ENCODE peak calls at places on chromosome X, in ten cellular contexts. L is type B pancreatic cell, J is BJ, U is testis, W is nephron progenitor cell, P is cardiac muscle cell, M is WTC11, O is tibial artery, Y is colonic mucosa, D is dorsolateral prefrontal cortex. G is an unnamed sample.

GRCh38 chrX:1357993-1358392 is 21.4 kb downstream of the IL3RA start:
- DNase-seq in O (no peak), M (no peak), J (no peak), P (no peak), D (no peak), L (no peak), W (no peak), Y (no peak), U (no peak), G (no peak)

GRCh38 chrX:24662344-24662743 is 15.2 kb upstream of the PCYT1B start:
- DNase-seq in O (no peak), Y (no peak), P (no peak), W (no peak), M (no peak), D (no peak), U (peak), J (no peak), L (no peak), G (no peak)

GRCh38 chrX:2819345-2820130 is 9.2 kb upstream of the GYG2 start:
- DNase-seq in L (peak), O (no peak), J (no peak), D (no peak), Y (peak), U (no peak), W (no peak), M (no peak), P (peak), G (no peak)

GRCh38 chrX:23616361-23616760 is 50.9 kb upstream of the PRDX4 start:
- DNase-seq in J (no peak), M (no peak), O (no peak), L (no peak), P (peak), W (no peak), Y (no peak), D (no peak), U (no peak), G (no peak)

GRCh38 chrX:11791090-11791489 is 33.1 kb downstream of the MSL3 start:
- DNase-seq in J (no peak), M (peak), W (no peak), D (no peak), Y (no peak), L (no peak), U (no peak), P (no peak), O (no peak), G (no peak)

GRCh38 chrX:38192007-38192625 is 28.6 kb downstream of the SRPX start:
- DNase-seq in U (peak), J (no peak), L (no peak), O (no peak), Y (no peak), D (no peak), W (no peak), M (peak), P (peak), G (no peak)

GRCh38 chrX:104112326-104112951 is at the start of gene ZCCHC18:
- DNase-seq in U (peak), L (peak), J (no peak), W (peak), D (peak), M (peak), P (peak), O (peak), Y (peak), G (peak)

GRCh38 chrX:10172867-10173266 is 16.1 kb downstream of the CLCN4 start:
- DNase-seq in U (no peak), D (no peak), J (no peak), Y (no peak), M (peak), W (peak), P (no peak), L (no peak), O (no peak), G (no peak)

GRCh38 chrX:110403839-110404238 is 45.2 kb downstream of the RTL9 start:
- DNase-seq in L (no peak), U (no peak), O (no peak), M (no peak), W (no peak), J (no peak), P (no peak), Y (no peak), D (no peak), G (no peak)

DNA sequence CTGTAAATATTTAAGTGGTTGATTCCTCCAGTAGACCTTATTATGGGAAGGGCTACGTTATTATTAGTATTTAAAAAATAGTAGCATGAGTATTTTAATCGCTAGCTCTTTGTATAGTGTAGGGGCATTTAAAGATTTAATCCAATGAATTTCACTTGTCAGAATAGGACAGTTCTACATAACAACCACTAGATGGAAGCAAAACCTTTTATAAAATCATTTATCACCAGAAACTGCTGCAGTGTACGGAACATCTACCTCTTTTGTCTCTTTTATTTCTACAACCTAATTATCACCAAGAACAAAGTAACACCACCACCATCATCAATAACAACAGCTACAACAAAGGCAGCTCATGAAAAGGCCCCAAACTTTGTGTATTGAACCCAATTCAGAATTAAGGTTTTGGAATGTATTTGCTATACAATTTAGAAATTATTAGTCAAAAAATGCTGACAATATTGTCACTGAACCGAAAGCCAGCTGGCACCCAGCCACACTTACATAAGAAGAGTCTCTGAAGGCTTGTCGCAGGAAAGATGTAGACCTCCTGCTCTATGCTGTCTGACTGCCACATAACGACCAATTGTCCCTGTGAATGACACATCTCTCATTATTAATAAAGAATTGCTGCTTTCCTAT is 260.9 kb upstream of the RPS6KA3 start:
- DNase-seq in O (no peak), D (no peak), Y (no peak), P (peak), J (no peak), U (no peak), W (no peak), L (no peak), M (no peak), G (peak)
- TF ChIP-seq CTCF in O (peak), D (peak), Y (peak), P (peak), J (peak), U (peak), W (peak), L (peak), M (no peak), G (peak)

DNA sequence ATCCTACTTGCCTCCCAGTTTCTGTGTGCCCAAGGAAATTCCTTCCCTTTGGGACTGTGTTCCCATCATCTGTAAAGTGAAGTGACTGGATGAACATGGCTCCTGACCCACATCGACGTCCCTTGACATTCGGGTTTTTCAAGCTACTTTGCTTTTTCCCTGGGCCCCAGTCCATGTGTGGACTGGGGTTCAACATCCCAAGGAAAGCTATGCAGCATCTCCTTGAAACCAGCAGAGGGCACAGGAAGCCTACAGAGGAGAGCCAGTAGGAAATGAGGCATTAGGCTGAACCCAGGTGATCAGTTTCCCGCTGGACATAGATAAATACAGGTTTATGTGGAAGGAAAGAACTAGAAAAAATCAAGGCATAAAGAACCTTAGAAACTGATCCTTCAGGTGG is 145.1 kb upstream of the ARHGEF9 start:
- DNase-seq in Y (no peak), D (no peak), W (peak), M (peak), J (no peak), O (no peak), U (peak), L (no peak), P (peak), G (no peak)
- TF ChIP-seq CTCF in Y (no peak), D (no peak), W (peak), M (peak), J (peak), O (peak), U (no peak), L (peak), P (no peak), G (no peak)

GRCh38 chrX:135009838-135010237 is 12.5 kb downstream of the RTL8B start:
- DNase-seq in Y (no peak), L (no peak), D (no peak), U (no peak), O (no peak), J (no peak), M (no peak), W (no peak), P (no peak), G (no peak)
- TF ChIP-seq CTCF in Y (no peak), L (no peak), D (no peak), U (no peak), O (no peak), J (no peak), M (no peak), W (no peak), P (no peak), G (no peak)

GRCh38 chrX:69626129-69626528 is 10.2 kb downstream of the EDA start:
- DNase-seq in M (no peak), U (no peak), D (no peak), O (no peak), L (no peak), P (no peak), J (no peak), Y (no peak), W (no peak), G (no peak)

GRCh38 chrX:69630147-69630546 is 14.2 kb downstream of the EDA start:
- DNase-seq in O (no peak), D (no peak), L (no peak), U (no peak), M (no peak), P (no peak), J (no peak), W (no peak), Y (no peak), G (no peak)

GRCh38 chrX:69627744-69628143 is 11.8 kb downstream of the EDA start:
- DNase-seq in M (no peak), L (no peak), J (no peak), Y (no peak), O (no peak), U (no peak), P (no peak), D (no peak), W (no peak), G (no peak)
- TF ChIP-seq CTCF in M (no peak), L (no peak), J (no peak), Y (no peak), O (no peak), U (no peak), P (no peak), D (no peak), W (no peak), G (no peak)

GRCh38 chrX:149531599-149531998 is 9.2 kb upstream of the EOLA1 start:
- DNase-seq in P (no peak), O (no peak), J (no peak), D (no peak), Y (no peak), W (no peak), L (no peak), U (no peak), M (no peak), G (no peak)

GRCh38 chrX:149528381-149528780 is 12.4 kb upstream of the EOLA1 start:
- DNase-seq in P (no peak), M (no peak), O (no peak), Y (no peak), J (no peak), W (no peak), L (no peak), U (no peak), D (no peak), G (no peak)

GRCh38 chrX:149522914-149523313 is 17.8 kb upstream of the IDS start:
- DNase-seq in D (no peak), P (no peak), O (no peak), M (no peak), W (no peak), J (no peak), L (no peak), U (no peak), Y (no peak), G (no peak)

DNA sequence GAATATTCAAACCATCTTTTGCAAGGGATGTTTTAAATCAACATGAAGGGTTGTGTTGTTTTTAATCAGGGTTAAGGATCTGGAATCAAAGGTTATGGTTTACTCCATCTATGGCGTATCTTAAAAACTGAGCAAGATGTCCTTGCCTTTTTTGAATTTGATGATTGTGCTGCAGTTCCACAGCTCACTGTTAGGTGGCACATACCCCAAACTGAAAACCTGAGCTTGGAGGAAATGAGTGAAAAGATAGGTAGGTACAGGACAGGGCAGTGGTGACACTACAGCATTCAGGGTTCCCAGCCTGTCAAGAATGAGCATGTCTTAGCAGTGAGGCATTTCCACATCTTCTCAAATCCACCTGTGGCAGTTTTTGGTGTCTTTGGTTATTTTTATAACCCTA is 13.1 kb upstream of the EOLA1 start:
- DNase-seq in M (no peak), W (no peak), Y (no peak), D (no peak), P (peak), U (no peak), L (no peak), O (no peak), J (no peak), G (peak)
- TF ChIP-seq CTCF in M (peak), W (peak), Y (peak), D (peak), P (peak), U (peak), L (peak), O (peak), J (peak), G (peak)

GRCh38 chrX:27597506-27597905 is 7.4 kb downstream of the DCAF8L2 start:
- DNase-seq in O (no peak), M (no peak), W (no peak), P (no peak), J (no peak), U (no peak), D (no peak), Y (no peak), L (no peak), G (no peak)

GRCh38 chrX:27598312-27598711 is 8.2 kb downstream of the DCAF8L2 start:
- DNase-seq in U (peak), M (no peak), W (no peak), L (no peak), O (no peak), D (no peak), J (no peak), Y (peak), P (peak), G (no peak)

GRCh38 chrX:27600686-27601085 is 10.5 kb downstream of the DCAF8L2 start:
- DNase-seq in M (no peak), D (no peak), J (no peak), W (no peak), O (no peak), Y (no peak), L (no peak), U (no peak), P (no peak), G (no peak)

DNA sequence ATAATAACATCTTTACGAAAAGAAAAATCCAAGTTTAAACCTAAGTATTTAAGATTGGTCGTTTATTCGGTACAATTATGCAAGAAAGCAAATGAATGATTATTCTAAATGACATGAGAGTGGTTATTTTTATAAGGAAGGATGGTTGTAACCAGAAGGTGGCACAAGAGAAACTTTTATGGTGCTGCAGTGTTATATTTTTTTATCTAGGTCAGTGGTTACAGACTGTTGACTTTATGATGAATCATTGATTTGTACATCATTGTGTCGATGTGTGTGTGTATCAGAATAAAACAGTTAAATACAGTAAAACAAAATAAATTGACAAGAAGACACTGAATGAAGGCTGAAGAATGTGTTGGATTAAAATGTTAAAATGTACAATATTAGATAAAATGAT is 9.8 kb downstream of the DCAF8L2 start:
- DNase-seq in W (no peak), O (no peak), J (no peak), P (no peak), Y (no peak), M (no peak), L (no peak), U (no peak), D (no peak), G (no peak)
- TF ChIP-seq CTCF in W (no peak), O (no peak), J (no peak), P (peak), Y (no peak), M (no peak), L (no peak), U (no peak), D (no peak), G (no peak)

GRCh38 chrX:119417842-119418241 is 18.7 kb downstream of the SLC25A43 start:
- DNase-seq in L (no peak), M (no peak), W (no peak), D (no peak), Y (no peak), O (no peak), P (no peak), U (no peak), J (no peak), G (no peak)
- TF ChIP-seq CTCF in L (no peak), M (no peak), W (no peak), D (peak), Y (no peak), O (no peak), P (peak), U (no peak), J (peak), G (no peak)

GRCh38 chrX:34578237-34578636 is 78.8 kb downstream of the TMEM47 start:
- DNase-seq in J (no peak), P (peak), Y (no peak), L (no peak), U (no peak), O (no peak), D (no peak), M (no peak), W (no peak), G (no peak)
- TF ChIP-seq CTCF in J (peak), P (peak), Y (no peak), L (peak), U (peak), O (peak), D (peak), M (no peak), W (peak), G (no peak)

DNA sequence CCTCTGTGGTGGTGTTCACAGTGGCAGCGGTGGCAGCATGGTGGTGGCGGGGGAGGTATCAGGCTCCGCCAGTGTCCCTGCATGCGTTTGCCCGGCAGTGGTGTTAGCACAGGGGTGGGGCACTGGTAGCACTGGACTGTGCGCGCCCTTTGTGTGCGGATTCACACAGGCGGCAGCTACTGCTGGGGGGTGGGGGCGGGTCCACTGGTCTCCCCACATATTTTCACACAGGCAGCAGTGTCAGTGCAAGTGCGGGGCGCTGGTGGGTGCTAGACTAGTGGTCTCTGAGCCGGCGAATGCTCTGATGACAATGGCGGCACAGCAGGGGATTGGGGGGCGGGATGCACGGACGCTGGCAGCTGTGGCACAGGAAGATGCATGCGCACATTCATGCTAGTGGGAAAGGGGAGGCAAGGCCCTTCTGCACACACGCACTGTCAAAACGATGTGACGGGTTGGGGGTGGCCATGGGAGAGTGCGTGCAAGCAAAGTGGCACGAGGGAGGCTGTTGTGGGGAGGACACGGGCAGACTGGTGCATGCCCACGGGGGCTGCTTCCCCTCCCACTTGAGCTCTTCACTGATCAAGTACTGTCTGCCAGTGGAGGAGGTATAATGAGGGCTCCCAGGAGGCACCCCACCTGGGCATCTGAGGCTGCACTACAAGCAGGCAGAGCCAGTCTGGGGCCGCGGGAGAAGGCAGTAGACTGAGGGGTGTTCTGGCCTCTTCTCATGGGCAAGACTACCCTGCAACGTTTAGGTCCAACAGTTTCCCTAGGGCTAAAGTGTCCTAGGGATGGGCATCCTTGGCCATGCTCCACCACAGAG is 53.0 kb downstream of the POF1B start:
- DNase-seq in J (no peak), L (peak), U (no peak), W (no peak), Y (no peak), O (peak), P (no peak), D (no peak), M (no peak), G (no peak)
- TF ChIP-seq CTCF in J (no peak), L (no peak), U (no peak), W (no peak), Y (no peak), O (no peak), P (no peak), D (no peak), M (no peak), G (no peak)

G was measured in B cell.